ENCODE peak calls at places on chromosome 12, in four cellular contexts. R, G, F and P are unnamed samples.

GRCh38 chr12:5509557-5509956 is 77.6 kb downstream of the NTF3 start:
- DNase-seq in R (no peak), G (no peak), F (no peak), P (no peak)

GRCh38 chr12:119649202-119649808 is 18.6 kb upstream of the PRKAB1 start:
- DNase-seq in R (no peak), G (no peak), F (no peak), P (no peak)

GRCh38 chr12:106358410-106359241 is 1.1 kb downstream of the POLR3B start:
- DNase-seq in R (no peak), G (peak; percentile 45), F (no peak), P (no peak)

GRCh38 chr12:65756956-65757511 is 67.2 kb upstream of the HMGA2 start:
- DNase-seq in R (no peak), G (no peak), F (no peak), P (no peak)

GRCh38 chr12:50003595-50003994 is 21.7 kb downstream of the RACGAP1 start:
- DNase-seq in R (no peak), G (no peak), F (no peak), P (no peak)

GRCh38 chr12:125187780-125188741 is 122.8 kb downstream of the AACS start:
- DNase-seq in R (no peak), G (no peak), F (no peak), P (no peak)

GRCh38 chr12:121464331-121464730 is 64.4 kb downstream of the RNF34 start:
- DNase-seq in R (no peak), G (no peak), F (no peak), P (no peak)

GRCh38 chr12:78414071-78414470 is 450.5 kb upstream of the SYT1 start:
- DNase-seq in R (no peak), G (no peak), F (no peak), P (no peak)

GRCh38 chr12:132739600-132740312 is 21.9 kb downstream of the ANKLE2 start:
- DNase-seq in R (no peak), G (no peak), F (no peak), P (no peak)

GRCh38 chr12:1830981-1831930 is 10.9 kb downstream of the LRTM2 start:
- DNase-seq in R (peak; percentile 87), G (peak; percentile 67), F (peak; percentile 28), P (peak; percentile 11)

GRCh38 chr12:105334001-105334400 is 3.5 kb downstream of the C12orf75 start:
- DNase-seq in R (no peak), G (no peak), F (no peak), P (no peak)

GRCh38 chr12:53235742-53236442 is 3.9 kb upstream of the RARG start:
- DNase-seq in R (no peak), G (no peak), F (no peak), P (no peak)

GRCh38 chr12:45217846-45218245 is 2.0 kb downstream of the ANO6 start:
- DNase-seq in R (no peak), G (no peak), F (no peak), P (no peak)

GRCh38 chr12:111076199-111076598 is 155.8 kb upstream of the MYL2 start:
- DNase-seq in R (no peak), G (no peak), F (no peak), P (no peak)
- TF ChIP-seq CTCF in R (no peak), G (no peak), F (no peak), P (no peak)

GRCh38 chr12:40769846-40770245 is 77.6 kb downstream of the CNTN1 start:
- DNase-seq in R (no peak), G (no peak), F (no peak), P (no peak)
- TF ChIP-seq CTCF in R (no peak), G (no peak), F (no peak), P (no peak)

GRCh38 chr12:42792265-42792664 is 202.7 kb upstream of the PRICKLE1 start:
- DNase-seq in R (no peak), G (no peak), F (no peak), P (no peak)
- TF ChIP-seq CTCF in R (no peak), G (no peak), F (no peak), P (no peak)

DNA sequence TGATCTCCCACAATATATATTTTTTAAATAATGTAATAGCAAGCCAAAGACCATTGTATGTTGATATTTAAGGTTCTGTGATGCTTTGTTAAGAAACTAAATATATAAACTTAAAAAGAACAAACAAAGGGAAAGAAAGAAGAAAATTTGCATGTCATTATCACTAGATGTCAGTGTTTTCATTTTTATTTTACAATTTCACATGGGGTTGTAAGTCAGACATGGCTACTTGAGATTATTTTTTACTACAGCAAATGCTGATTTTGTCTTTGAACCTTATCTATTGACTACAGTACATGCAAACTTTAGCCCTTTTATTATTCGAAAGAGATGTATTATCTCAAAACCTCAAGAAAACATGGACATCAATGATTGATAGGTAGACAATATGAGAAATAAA is 36.1 kb downstream of the SLCO1C1 start:
- DNase-seq in R (no peak), G (no peak), F (peak; percentile 9), P (no peak)
- TF ChIP-seq CTCF in R (no peak), G (no peak), F (peak; percentile 23), P (no peak)

GRCh38 chr12:68113644-68114043 is 45.9 kb downstream of the IFNG start:
- DNase-seq in R (peak; percentile 41), G (peak; percentile 31), F (peak; percentile 17), P (no peak)
- TF ChIP-seq CTCF in R (peak; percentile 16), G (no peak), F (no peak), P (no peak)

GRCh38 chr12:118044075-118044474 is 16.9 kb downstream of the WSB2 start:
- DNase-seq in R (no peak), G (no peak), F (no peak), P (no peak)
- TF ChIP-seq CTCF in R (no peak), G (no peak), F (no peak), P (no peak)

DNA sequence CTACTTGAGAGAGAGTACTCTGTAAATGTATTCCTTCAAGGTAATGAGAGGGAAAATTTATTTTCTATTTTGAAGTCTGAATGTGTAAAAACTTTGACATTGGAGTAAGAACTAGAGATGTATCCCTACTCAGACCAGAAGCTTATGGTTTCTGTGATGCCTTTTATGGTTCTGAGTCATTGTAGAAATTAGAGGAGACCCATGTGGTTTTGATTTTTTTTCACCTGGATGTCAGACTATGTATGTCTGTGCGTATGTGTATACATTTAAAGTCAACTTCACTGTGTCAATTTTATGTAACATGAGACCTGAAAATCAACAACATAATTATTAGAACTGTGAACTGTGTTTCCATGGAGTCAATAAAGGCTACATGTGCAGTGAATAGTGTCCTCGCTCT is 302.0 kb downstream of the TRHDE start:
- DNase-seq in R (no peak), G (no peak), F (no peak), P (no peak)
- TF ChIP-seq CTCF in R (no peak), G (no peak), F (no peak), P (no peak)